ENCODE peak calls at places on chromosomes 1 and 21, in four cellular contexts. One of them, this sample, is unnamed.

GRCh38 chr1:233719626-233720334 is 105.9 kb downstream of the KCNK1 start:
- DNase-seq in GM12878: no peak
- DNase-seq in K562: no peak
- DNase-seq in HL-60: no peak
- DNase-seq in this sample: no peak

GRCh38 chr1:26602378-26602959 is 72.9 kb downstream of the RPS6KA1 start:
- DNase-seq in GM12878: no peak
- DNase-seq in K562: peak; percentile 84
- DNase-seq in HL-60: peak; percentile 40
- DNase-seq in this sample: no peak

GRCh38 chr21:42459065-42459430 is 37.0 kb downstream of the RSPH1 start:
- DNase-seq in HL-60: no peak
- DNase-seq in K562: peak; percentile 16
- DNase-seq in GM12878: no peak
- DNase-seq in this sample: no peak

GRCh38 chr21:34635307-34635706 is 20.4 kb upstream of the RCAN1 start:
- DNase-seq in K562: peak; percentile 53
- DNase-seq in HL-60: no peak
- DNase-seq in GM12878: no peak
- DNase-seq in this sample: no peak

GRCh38 chr21:31255846-31256395 is 88.1 kb downstream of the TIAM1 start:
- DNase-seq in K562: no peak
- DNase-seq in HL-60: no peak
- DNase-seq in GM12878: no peak
- DNase-seq in this sample: no peak

GRCh38 chr21:15015622-15016471 is 49.0 kb downstream of the NRIP1 start:
- DNase-seq in K562: no peak
- DNase-seq in HL-60: no peak
- DNase-seq in GM12878: no peak
- DNase-seq in this sample: no peak

GRCh38 chr1:101284021-101284420 is 47.2 kb downstream of the S1PR1 start:
- DNase-seq in K562: peak; percentile 24
- DNase-seq in HL-60: no peak
- DNase-seq in GM12878: no peak
- DNase-seq in this sample: no peak

GRCh38 chr1:159964144-159964543 is 10.1 kb upstream of the SLAMF9 start:
- DNase-seq in K562: no peak
- DNase-seq in HL-60: no peak
- DNase-seq in GM12878: no peak
- DNase-seq in this sample: no peak

GRCh38 chr1:212728606-212729005 is 29.0 kb upstream of the BATF3 start:
- DNase-seq in K562: no peak
- DNase-seq in HL-60: no peak
- DNase-seq in GM12878: no peak
- DNase-seq in this sample: no peak

GRCh38 chr1:152543808-152544207 is 22.8 kb downstream of the LCE3E start:
- DNase-seq in GM12878: no peak
- DNase-seq in HL-60: no peak
- DNase-seq in K562: peak; percentile 33
- DNase-seq in this sample: peak; percentile 12

GRCh38 chr21:27077501-27077900 is 110.6 kb upstream of the ADAMTS5 start:
- DNase-seq in HL-60: no peak
- DNase-seq in K562: no peak
- DNase-seq in GM12878: no peak
- DNase-seq in this sample: no peak

GRCh38 chr1:59819566-59820438 is 5.1 kb downstream of the HOOK1 start:
- DNase-seq in GM12878: no peak
- DNase-seq in HL-60: no peak
- DNase-seq in K562: no peak
- DNase-seq in this sample: no peak

GRCh38 chr1:100597069-100597741 is 59.3 kb downstream of the GPR88 start:
- DNase-seq in K562: no peak
- DNase-seq in GM12878: no peak
- DNase-seq in HL-60: peak; percentile 23
- DNase-seq in this sample: no peak

GRCh38 chr1:202056644-202057334 is 46.4 kb downstream of the ELF3 start:
- DNase-seq in GM12878: no peak
- DNase-seq in HL-60: no peak
- DNase-seq in K562: no peak
- DNase-seq in this sample: no peak

GRCh38 chr21:31644648-31645047 is 14.8 kb upstream of the SOD1 start:
- DNase-seq in GM12878: no peak
- DNase-seq in HL-60: no peak
- DNase-seq in K562: no peak
- DNase-seq in this sample: no peak

GRCh38 chr1:227753999-227754764 is 18.9 kb downstream of the SNAP47 start:
- DNase-seq in GM12878: no peak
- DNase-seq in HL-60: no peak
- DNase-seq in K562: peak; percentile 20
- DNase-seq in this sample: no peak

GRCh38 chr1:161978011-161978790 is 45.5 kb downstream of the OLFML2B start:
- DNase-seq in K562: peak; percentile 14
- DNase-seq in GM12878: no peak
- DNase-seq in HL-60: no peak
- DNase-seq in this sample: no peak

GRCh38 chr1:30977105-30977504 is 68.5 kb upstream of the SDC3 start:
- DNase-seq in K562: no peak
- DNase-seq in HL-60: no peak
- DNase-seq in GM12878: no peak
- DNase-seq in this sample: no peak

GRCh38 chr1:156502749-156503671 is 2.4 kb upstream of the MEF2D start:
- DNase-seq in K562: peak; percentile 61
- DNase-seq in GM12878: no peak
- DNase-seq in HL-60: peak; percentile 79
- DNase-seq in this sample: no peak

GRCh38 chr1:186014370-186015030 is 280.3 kb downstream of the HMCN1 start:
- DNase-seq in HL-60: no peak
- DNase-seq in GM12878: no peak
- DNase-seq in K562: no peak
- DNase-seq in this sample: no peak

GRCh38 chr1:91138959-91139358 is 117.1 kb upstream of the ZNF644 start:
- DNase-seq in HL-60: no peak
- DNase-seq in K562: no peak
- DNase-seq in GM12878: no peak
- DNase-seq in this sample: no peak

GRCh38 chr1:228405979-228406265 is 713 bp downstream of the TRIM11 start:
- DNase-seq in K562: no peak
- DNase-seq in HL-60: no peak
- DNase-seq in GM12878: no peak
- DNase-seq in this sample: no peak

GRCh38 chr1:8425781-8426161 is 107.9 kb downstream of the SLC45A1 start:
- DNase-seq in HL-60: no peak
- DNase-seq in K562: no peak
- DNase-seq in GM12878: no peak
- DNase-seq in this sample: no peak

GRCh38 chr1:210918893-210919292 is 215.1 kb downstream of the KCNH1 start:
- DNase-seq in K562: no peak
- DNase-seq in GM12878: no peak
- DNase-seq in HL-60: no peak
- DNase-seq in this sample: no peak

GRCh38 chr1:27940297-27940696 is 5.5 kb downstream of the SMPDL3B start:
- DNase-seq in HL-60: peak; percentile 33
- DNase-seq in K562: peak; percentile 74
- DNase-seq in GM12878: no peak
- DNase-seq in this sample: no peak

GRCh38 chr1:150841626-150842025 is 33.6 kb upstream of the CTSK start:
- DNase-seq in GM12878: no peak
- DNase-seq in HL-60: no peak
- DNase-seq in K562: no peak
- DNase-seq in this sample: no peak

GRCh38 chr1:117161887-117162286 is 40.3 kb upstream of the TRIM45 start:
- DNase-seq in HL-60: no peak
- DNase-seq in K562: no peak
- DNase-seq in GM12878: no peak
- DNase-seq in this sample: no peak

GRCh38 chr1:235502601-235503332 is 1.5 kb downstream of the B3GALNT2 start:
- DNase-seq in GM12878: no peak
- DNase-seq in HL-60: no peak
- DNase-seq in K562: peak; percentile 22
- DNase-seq in this sample: no peak

GRCh38 chr1:7407980-7408770 is 362.9 kb upstream of the VAMP3 start:
- DNase-seq in GM12878: no peak
- DNase-seq in HL-60: no peak
- DNase-seq in K562: no peak
- DNase-seq in this sample: peak; percentile 6

GRCh38 chr21:39118604-39119215 is 64.5 kb downstream of the PSMG1 start:
- DNase-seq in K562: no peak
- DNase-seq in HL-60: no peak
- DNase-seq in GM12878: no peak
- DNase-seq in this sample: no peak
- TF ChIP-seq POLR2AphosphoS5 in K562: no peak
- TF ChIP-seq POLR2AphosphoS5 in HL-60: no peak
- TF ChIP-seq POLR2AphosphoS5 in GM12878: no peak
- TF ChIP-seq POLR2AphosphoS5 in this sample: no peak

GRCh38 chr1:216310776-216311175 is 112.5 kb downstream of the USH2A start:
- DNase-seq in HL-60: no peak
- DNase-seq in K562: no peak
- DNase-seq in GM12878: no peak
- DNase-seq in this sample: no peak
- TF ChIP-seq SPI1 in HL-60: no peak
- TF ChIP-seq SPI1 in K562: no peak
- TF ChIP-seq SPI1 in GM12878: no peak
- TF ChIP-seq SPI1 in this sample: no peak

GRCh38 chr1:200669314-200670214 is at the start of gene DDX59:
- DNase-seq in HL-60: peak; percentile 82
- DNase-seq in K562: peak; percentile 98
- DNase-seq in GM12878: peak; percentile 80
- DNase-seq in this sample: peak; percentile 96
- TF ChIP-seq POLR2AphosphoS5 in HL-60: peak; percentile 85
- TF ChIP-seq POLR2AphosphoS5 in K562: peak; percentile 78
- TF ChIP-seq POLR2AphosphoS5 in GM12878: peak; percentile 79
- TF ChIP-seq POLR2AphosphoS5 in this sample: peak; percentile 63

DNA sequence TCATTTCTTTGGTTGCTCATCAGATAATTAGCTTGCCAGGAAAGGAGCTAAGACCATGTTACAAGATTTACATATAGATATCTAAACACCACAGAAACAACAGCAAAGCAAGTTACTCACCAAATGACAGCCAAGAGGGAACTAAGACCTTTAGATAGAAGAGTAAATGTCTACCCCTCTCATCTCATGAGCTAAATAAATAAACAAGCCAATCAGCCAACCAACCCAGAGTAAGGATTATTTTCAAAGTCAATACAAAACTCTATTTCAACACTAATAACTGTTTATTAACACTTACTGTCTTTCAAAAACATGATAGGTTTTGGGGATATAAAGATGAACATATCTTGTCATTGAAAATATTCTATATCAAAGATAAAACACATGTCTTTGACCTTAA is 474.7 kb downstream of the LMO4 start:
- DNase-seq in HL-60: no peak
- DNase-seq in K562: no peak
- DNase-seq in GM12878: no peak
- DNase-seq in this sample: no peak
- TF ChIP-seq SPI1 in HL-60: no peak
- TF ChIP-seq SPI1 in K562: no peak
- TF ChIP-seq SPI1 in GM12878: no peak
- TF ChIP-seq SPI1 in this sample: no peak

GRCh38 chr1:93681549-93682412 is at the start of gene BCAR3:
- DNase-seq in GM12878: no peak
- DNase-seq in HL-60: no peak
- DNase-seq in K562: peak; percentile 56
- DNase-seq in this sample: peak; percentile 53
- TF ChIP-seq POLR2AphosphoS5 in GM12878: no peak
- TF ChIP-seq POLR2AphosphoS5 in HL-60: no peak
- TF ChIP-seq POLR2AphosphoS5 in K562: no peak
- TF ChIP-seq POLR2AphosphoS5 in this sample: no peak